ENCODE peak calls at places on chromosomes 13 and 19, in eight cellular contexts. V, Z, R, D, S, F, K and W are unnamed samples.

GRCh38 chr13:49657241-49657641 is 28.9 kb downstream of the ARL11 start:
- DNase-seq in K (no peak), R (no peak), Z (no peak), F (no peak), S (no peak), D (no peak), V (no peak), W (no peak)

GRCh38 chr13:114141261-114141996 is 9.0 kb upstream of the RASA3 start:
- DNase-seq in Z (no peak), S (no peak), K (no peak), D (no peak), F (no peak), V (peak; percentile 17), R (no peak), W (no peak)

GRCh38 chr13:111165189-111165588 is 50.1 kb downstream of the ARHGEF7 start:
- DNase-seq in S (no peak), F (no peak), Z (no peak), V (no peak), R (no peak), D (peak; percentile 52), K (no peak), W (no peak)

GRCh38 chr19:5186293-5187050 is 154.1 kb downstream of the PTPRS start:
- DNase-seq in S (peak; percentile 88), R (no peak), F (no peak), Z (no peak), D (no peak), V (no peak), K (peak; percentile 44), W (no peak)

GRCh38 chr19:33953023-33953422 is 156.4 kb downstream of the KCTD15 start:
- DNase-seq in Z (no peak), S (no peak), D (peak; percentile 47), F (no peak), R (no peak), V (no peak), K (no peak), W (no peak)

GRCh38 chr13:50170447-50171037 is 155.3 kb downstream of the KCNRG start:
- DNase-seq in F (no peak), K (no peak), S (peak; percentile 42), Z (no peak), R (no peak), D (no peak), V (no peak), W (no peak)

GRCh38 chr19:38655148-38655824 is 7.8 kb downstream of the ACTN4 start:
- DNase-seq in F (no peak), V (no peak), K (no peak), Z (no peak), R (no peak), S (peak; percentile 51), D (peak; percentile 85), W (no peak)

GRCh38 chr13:51645154-51645650 is 60.9 kb downstream of the WDFY2 start:
- DNase-seq in R (no peak), K (no peak), D (peak; percentile 34), Z (peak; percentile 17), V (no peak), F (no peak), S (peak; percentile 85), W (no peak)

GRCh38 chr13:93959796-93960533 is 519.5 kb downstream of the DCT start:
- DNase-seq in F (no peak), S (peak; percentile 49), R (no peak), K (no peak), V (no peak), D (no peak), Z (no peak), W (no peak)

GRCh38 chr19:53945441-53945840 is 17.3 kb upstream of the CACNG8 start:
- DNase-seq in V (no peak), K (no peak), R (no peak), D (no peak), Z (no peak), S (peak; percentile 18), F (peak; percentile 35), W (peak; percentile 31)

GRCh38 chr19:41646589-41647204 is 19.8 kb upstream of the CEACAM4 start:
- DNase-seq in R (no peak), K (no peak), D (peak; percentile 12), Z (peak; percentile 12), F (no peak), S (peak; percentile 16), V (no peak), W (peak; percentile 62)

GRCh38 chr13:44112700-44113329 is 233.1 kb downstream of the LACC1 start:
- DNase-seq in V (no peak), K (no peak), D (no peak), S (no peak), Z (no peak), F (no peak), R (no peak), W (no peak)

GRCh38 chr19:1027953-1028902 is 1.8 kb downstream of the CNN2 start:
- DNase-seq in S (peak; percentile 95), F (peak; percentile 59), V (peak; percentile 88), D (peak; percentile 86), K (peak; percentile 71), Z (peak; percentile 53), R (peak; percentile 80), W (peak; percentile 60)

GRCh38 chr13:20882206-20882605 is 20.3 kb downstream of the XPO4 start:
- DNase-seq in F (no peak), Z (no peak), S (peak; percentile 36), R (no peak), V (no peak), D (no peak), K (no peak), W (no peak)

GRCh38 chr19:58522709-58523108 is 3.1 kb upstream of the ZBTB45 start:
- DNase-seq in F (no peak), R (no peak), K (no peak), Z (no peak), S (no peak), D (no peak), V (no peak), W (no peak)

GRCh38 chr19:38551450-38551813 is 66.3 kb downstream of the MAP4K1 start:
- DNase-seq in R (no peak), F (no peak), S (no peak), Z (no peak), V (no peak), K (no peak), D (peak; percentile 85), W (no peak)

GRCh38 chr19:14786421-14786851 is 8.1 kb upstream of the ADGRE2 start:
- DNase-seq in K (no peak), V (no peak), F (peak; percentile 4), R (no peak), S (no peak), D (peak; percentile 38), Z (no peak), W (peak; percentile 68)
- TF ChIP-seq CTCF in K (peak; percentile 67), V (peak; percentile 34), F (peak; percentile 44), R (no peak), S (peak; percentile 53), D (peak; percentile 89), Z (peak; percentile 59), W (peak; percentile 85)

DNA sequence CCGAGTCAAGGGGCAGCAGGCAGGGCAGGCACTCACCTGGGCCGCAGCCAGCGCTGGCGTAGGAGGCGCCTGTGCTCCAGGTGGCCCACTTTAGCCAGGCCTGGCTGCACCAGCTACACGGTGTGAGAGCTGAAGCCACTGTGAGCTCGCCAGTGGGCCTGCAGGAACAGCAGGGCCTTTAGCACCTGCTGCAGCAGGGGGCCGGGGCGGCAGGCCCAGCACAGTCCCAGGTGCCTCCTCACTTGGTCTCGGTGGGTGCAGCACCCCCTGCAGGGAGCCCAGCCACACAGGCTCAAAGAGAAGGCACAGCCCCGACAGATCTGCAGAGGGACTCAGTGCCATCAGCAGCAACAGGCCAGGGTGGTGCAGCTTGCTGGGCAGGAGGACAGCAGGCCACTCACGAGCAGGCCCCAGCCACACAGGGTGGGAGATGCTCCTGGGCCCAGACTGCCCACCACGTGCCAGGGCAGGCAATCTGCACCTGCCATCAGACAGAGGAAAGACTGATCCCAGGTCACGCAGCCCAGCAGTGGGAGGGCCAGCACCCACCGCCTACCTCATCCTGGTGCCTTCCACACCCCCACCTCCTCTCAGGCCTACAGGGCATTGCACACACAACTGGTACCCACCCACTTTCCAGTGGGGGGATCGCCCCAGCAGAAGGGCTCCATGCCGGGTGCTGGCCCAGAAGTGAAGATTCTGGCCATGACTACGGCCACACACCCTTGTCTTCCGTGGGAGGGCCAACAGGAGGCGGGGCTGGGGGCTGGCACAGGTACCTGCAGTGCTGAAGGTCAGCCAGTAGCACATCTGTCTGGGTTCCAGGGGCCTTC is 15.8 kb downstream of the ARHGAP33 start:
- DNase-seq in R (no peak), S (no peak), Z (no peak), D (peak; percentile 41), K (no peak), V (peak; percentile 61), F (no peak), W (no peak)
- TF ChIP-seq CTCF in R (no peak), S (peak; percentile 5), Z (no peak), D (peak; percentile 29), K (no peak), V (no peak), F (no peak), W (peak; percentile 24)

DNA sequence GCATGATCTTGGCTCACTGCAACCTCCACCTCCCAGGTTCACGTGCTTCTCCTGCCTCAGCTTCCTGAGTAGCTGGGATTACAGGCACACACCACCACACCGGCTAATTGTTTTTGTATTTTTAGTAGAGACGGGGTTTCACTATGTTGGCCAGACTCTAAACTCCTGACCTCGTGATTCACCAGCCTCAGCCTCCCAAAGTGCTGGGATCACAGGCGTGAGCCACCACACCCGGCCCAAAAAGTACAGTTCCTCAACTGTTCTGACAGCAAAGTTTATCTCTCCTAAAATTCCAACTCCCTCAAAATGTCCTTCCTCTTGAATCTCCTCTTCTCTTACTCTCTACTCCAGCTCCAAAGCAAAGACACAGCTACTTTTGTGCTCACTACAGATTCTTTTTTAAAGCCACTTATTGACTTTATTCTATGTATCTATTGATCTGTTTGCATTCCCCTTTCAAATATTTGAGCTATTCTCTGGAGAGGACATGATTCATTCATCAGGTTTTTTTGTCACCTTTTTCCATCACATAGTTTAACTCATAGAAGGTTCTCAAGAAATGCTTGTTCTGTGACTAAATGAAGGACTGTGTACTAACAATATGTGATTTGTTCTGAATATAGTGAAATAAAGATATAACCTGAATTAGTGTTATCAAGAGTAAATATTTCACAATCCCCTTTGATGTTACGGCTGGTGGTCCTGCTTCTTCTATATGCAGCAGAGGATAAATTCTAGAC is 142.2 kb downstream of the TBC1D4 start:
- DNase-seq in D (no peak), R (no peak), S (no peak), F (peak; percentile 6), V (no peak), Z (no peak), K (no peak), W (no peak)
- TF ChIP-seq CTCF in D (no peak), R (no peak), S (no peak), F (no peak), V (no peak), Z (no peak), K (no peak), W (no peak)

GRCh38 chr19:12884926-12885748 is 1.9 kb downstream of the KLF1 start:
- DNase-seq in V (peak; percentile 85), Z (peak; percentile 80), D (peak; percentile 89), R (peak; percentile 95), S (peak; percentile 46), K (no peak), F (peak; percentile 87), W (peak; percentile 77)

GRCh38 chr19:12884202-12884601 is 2.8 kb downstream of the KLF1 start:
- DNase-seq in Z (no peak), D (no peak), F (no peak), R (no peak), V (no peak), K (no peak), S (no peak), W (no peak)

GRCh38 chr19:12884627-12884925 is 2.4 kb downstream of the KLF1 start:
- DNase-seq in D (no peak), Z (no peak), F (no peak), V (no peak), R (no peak), K (no peak), S (no peak), W (no peak)

GRCh38 chr19:12886943-12887747 is at the start of gene KLF1:
- DNase-seq in F (no peak), S (no peak), R (no peak), K (no peak), Z (no peak), D (no peak), V (no peak), W (no peak)

GRCh38 chr19:12885749-12886706 is 973 bp downstream of the KLF1 start:
- DNase-seq in Z (no peak), R (no peak), S (no peak), V (no peak), D (no peak), K (no peak), F (no peak), W (no peak)
- TF ChIP-seq CTCF in Z (peak; percentile 34), R (no peak), S (no peak), V (no peak), D (no peak), K (no peak), F (no peak), W (peak; percentile 35)